ENCODE peak calls at places on chromosomes 7 and 10, in nine cellular contexts. W, J, Z, V, N, F, E, K and Q are unnamed samples.

GRCh38 chr7:99314504-99314903 is 11.2 kb upstream of the ARPC1A start:
- DNase-seq in W (peak), J (no peak), Z (no peak), V (no peak), N (no peak), F (peak), E (no peak), K (no peak), Q (no peak)

GRCh38 chr7:36092221-36092771 is 60.8 kb upstream of the EEPD1 start:
- DNase-seq in W (no peak), J (no peak), Z (peak), V (no peak), N (no peak), F (no peak), E (no peak), K (no peak), Q (no peak)

GRCh38 chr7:151104411-151105235 is 18.3 kb downstream of the AGAP3 start:
- DNase-seq in W (no peak), J (peak), Z (no peak), V (no peak), N (peak), F (no peak), E (peak), K (no peak), Q (peak)

GRCh38 chr10:132389631-132390454 is 7.2 kb upstream of the PWWP2B start:
- DNase-seq in W (no peak), J (no peak), Z (peak), V (no peak), N (peak), F (no peak), E (no peak), K (no peak), Q (no peak)

GRCh38 chr10:132577350-132578005 is 39.9 kb downstream of the INPP5A start:
- DNase-seq in W (no peak), J (peak), Z (peak), V (no peak), N (no peak), F (no peak), E (peak), K (peak), Q (no peak)

GRCh38 chr10:97572214-97572989 is at the start of gene ANKRD2:
- DNase-seq in W (peak), J (peak), Z (peak), V (peak), N (peak), F (peak), E (peak), K (peak), Q (peak)

GRCh38 chr7:128011079-128011670 is 20.1 kb downstream of the LRRC4 start:
- DNase-seq in W (no peak), J (no peak), Z (no peak), V (no peak), N (no peak), F (no peak), E (no peak), K (no peak), Q (no peak)

GRCh38 chr7:105779856-105780815 is 96.3 kb downstream of the ATXN7L1 start:
- DNase-seq in W (no peak), J (no peak), Z (peak), V (no peak), N (no peak), F (no peak), E (no peak), K (no peak), Q (no peak)

GRCh38 chr10:52108236-52108635 is 205.8 kb upstream of the DKK1 start:
- DNase-seq in W (no peak), J (no peak), Z (no peak), V (no peak), N (no peak), F (no peak), E (no peak), K (no peak), Q (no peak)

GRCh38 chr7:33457041-33457440 is 327.7 kb downstream of the BBS9 start:
- DNase-seq in W (no peak), J (no peak), Z (no peak), V (no peak), N (no peak), F (no peak), E (no peak), K (no peak), Q (no peak)

GRCh38 chr7:157611341-157611740 is 274.5 kb downstream of the DNAJB6 start:
- DNase-seq in W (no peak), J (no peak), Z (no peak), V (no peak), N (no peak), F (no peak), E (no peak), K (no peak), Q (no peak)

GRCh38 chr10:29740981-29741545 is 106.3 kb upstream of the SVIL start:
- DNase-seq in W (no peak), J (no peak), Z (no peak), V (no peak), N (no peak), F (no peak), E (no peak), K (peak), Q (peak)

GRCh38 chr10:28408237-28408777 is 105.4 kb upstream of the MPP7 start:
- DNase-seq in W (no peak), J (no peak), Z (no peak), V (no peak), N (no peak), F (no peak), E (no peak), K (no peak), Q (no peak)

GRCh38 chr7:128236924-128237586 is 4.0 kb upstream of the LEP start:
- DNase-seq in W (peak), J (peak), Z (no peak), V (peak), N (peak), F (peak), E (peak), K (no peak), Q (peak)

GRCh38 chr7:33589911-33590310 is 315.4 kb upstream of the BMPER start:
- DNase-seq in W (no peak), J (no peak), Z (no peak), V (no peak), N (no peak), F (no peak), E (no peak), K (no peak), Q (no peak)

GRCh38 chr10:84783386-84783785 is 455.0 kb downstream of the CCSER2 start:
- DNase-seq in W (peak), J (peak), Z (no peak), V (no peak), N (peak), F (peak), E (peak), K (peak), Q (peak)

GRCh38 chr7:45564886-45565455 is 9.2 kb upstream of the ADCY1 start:
- DNase-seq in W (no peak), J (no peak), Z (no peak), V (no peak), N (no peak), F (no peak), E (no peak), K (no peak), Q (no peak)

GRCh38 chr7:16923019-16923418 is 41.2 kb upstream of the AGR3 start:
- DNase-seq in W (no peak), J (no peak), Z (no peak), V (no peak), N (no peak), F (no peak), E (no peak), K (no peak), Q (no peak)

GRCh38 chr7:80725181-80725611 is 86.8 kb downstream of the CD36 start:
- DNase-seq in W (no peak), J (no peak), Z (no peak), V (no peak), N (no peak), F (no peak), E (no peak), K (no peak), Q (no peak)

GRCh38 chr10:85679061-85679460 is 687.5 kb downstream of the GRID1 start:
- DNase-seq in W (no peak), J (no peak), Z (no peak), V (no peak), N (no peak), F (no peak), E (no peak), K (no peak), Q (no peak)

GRCh38 chr7:82050134-82050533 is 280.3 kb upstream of the HGF start:
- DNase-seq in W (peak), J (peak), Z (peak), V (no peak), N (peak), F (no peak), E (peak), K (no peak), Q (peak)

GRCh38 chr7:91628742-91629141 is 251.8 kb downstream of the MTERF1 start:
- DNase-seq in W (peak), J (peak), Z (no peak), V (no peak), N (peak), F (no peak), E (peak), K (no peak), Q (no peak)

GRCh38 chr10:45483002-45483401 is 109.0 kb downstream of the ALOX5 start:
- DNase-seq in W (no peak), J (no peak), Z (no peak), V (no peak), N (no peak), F (no peak), E (no peak), K (no peak), Q (no peak)

GRCh38 chr10:103510046-103510685 is 16.7 kb downstream of the NEURL1 start:
- DNase-seq in W (no peak), J (no peak), Z (no peak), V (no peak), N (no peak), F (no peak), E (no peak), K (peak), Q (no peak)

GRCh38 chr7:134669845-134670373 is 23.3 kb downstream of the BPGM start:
- DNase-seq in W (peak), J (peak), Z (peak), V (peak), N (peak), F (peak), E (peak), K (no peak), Q (peak)

GRCh38 chr7:103299660-103300059 is 2.4 kb downstream of the PMPCB start:
- DNase-seq in W (no peak), J (no peak), Z (no peak), V (no peak), N (no peak), F (no peak), E (no peak), K (peak), Q (no peak)

DNA sequence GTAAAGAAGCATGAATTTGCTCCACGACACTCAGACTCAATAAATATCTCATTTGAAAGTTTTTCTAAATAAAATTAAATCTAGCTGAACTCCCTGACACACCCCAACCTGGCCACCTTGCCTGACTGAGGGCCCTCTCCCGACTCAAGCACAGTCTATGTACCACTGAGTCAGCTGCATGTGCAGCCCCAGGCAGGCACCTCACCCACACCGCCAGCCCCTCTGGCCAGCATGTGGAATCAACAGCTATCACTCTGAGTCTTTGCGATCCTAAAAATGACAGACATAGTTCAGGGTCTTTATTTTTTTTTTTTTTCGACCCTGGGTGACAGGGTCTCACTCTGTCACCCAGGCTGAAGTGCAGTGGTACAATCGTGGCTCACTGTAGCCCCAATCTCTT is 35.2 kb downstream of the OAT start:
- DNase-seq in W (no peak), J (no peak), Z (no peak), V (no peak), N (no peak), F (no peak), E (no peak), K (no peak), Q (no peak)
- H3K4me3 ChIP-seq in W (no peak), J (no peak), Z (no peak), V (no peak), N (no peak), F (no peak), E (no peak), K (no peak), Q (no peak)

GRCh38 chr7:71132521-71133231 is 732 bp downstream of the GALNT17 start:
- DNase-seq in W (no peak), J (peak), Z (no peak), V (no peak), N (no peak), F (no peak), E (no peak), K (peak), Q (peak)
- H3K4me3 ChIP-seq in W (no peak), J (no peak), Z (no peak), V (no peak), N (peak), F (no peak), E (no peak), K (peak), Q (no peak)

GRCh38 chr10:31142026-31142425 is 110.4 kb upstream of the ZNF438 start:
- DNase-seq in W (no peak), J (peak), Z (no peak), V (no peak), N (peak), F (no peak), E (peak), K (no peak), Q (peak)
- H3K4me3 ChIP-seq in W (no peak), J (no peak), Z (no peak), V (no peak), N (no peak), F (no peak), E (no peak), K (no peak), Q (no peak)

GRCh38 chr10:17857040-17857439 is 47.9 kb downstream of the MRC1 start:
- DNase-seq in W (no peak), J (no peak), Z (no peak), V (no peak), N (no peak), F (no peak), E (no peak), K (no peak), Q (no peak)
- H3K4me3 ChIP-seq in W (no peak), J (no peak), Z (no peak), V (no peak), N (no peak), F (no peak), E (no peak), K (no peak), Q (no peak)

DNA sequence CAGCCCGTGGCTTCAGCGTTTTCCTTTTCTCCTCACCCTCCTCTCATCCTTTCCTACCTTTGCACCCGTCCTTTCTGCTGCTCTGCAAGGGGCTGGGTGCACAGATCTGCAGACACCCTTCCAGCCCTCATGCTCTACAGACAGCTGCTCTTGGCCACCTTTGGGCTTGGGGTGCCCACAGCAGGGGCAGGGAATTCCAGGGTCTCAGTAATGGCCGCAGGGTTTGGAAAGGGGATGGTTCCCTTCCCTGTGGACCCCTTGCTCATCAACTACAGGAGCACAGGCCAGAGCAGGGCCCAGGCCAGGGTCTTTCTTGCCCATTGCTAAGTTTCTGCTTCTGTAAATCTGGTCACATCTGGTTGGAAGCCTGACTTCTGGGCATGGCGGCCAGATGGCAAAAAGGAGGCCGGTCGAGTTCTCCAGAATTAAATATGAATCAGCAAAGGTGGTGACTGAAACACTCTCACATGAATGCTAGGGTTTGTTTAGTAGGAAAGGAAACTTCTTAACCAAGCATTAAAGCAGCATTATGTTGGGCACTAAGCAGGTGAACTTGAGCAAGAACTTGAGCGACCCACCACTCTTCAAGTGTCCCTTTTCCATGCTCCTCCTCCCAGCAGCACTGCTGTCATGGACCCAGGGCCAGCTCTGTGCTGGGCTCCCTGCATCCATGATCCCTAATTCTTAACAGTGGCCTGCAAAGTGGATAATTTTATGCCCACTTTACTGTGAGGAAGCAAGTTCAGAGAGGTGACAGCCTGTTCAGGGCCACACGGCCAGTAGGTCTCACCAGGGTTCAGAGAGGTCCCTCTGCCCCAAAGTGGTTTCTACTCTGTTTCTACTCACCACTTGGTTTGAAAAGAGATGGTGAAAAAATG is 1.5 kb downstream of the ECHDC3 start:
- DNase-seq in W (no peak), J (no peak), Z (no peak), V (no peak), N (no peak), F (no peak), E (no peak), K (no peak), Q (no peak)
- H3K4me3 ChIP-seq in W (peak), J (no peak), Z (no peak), V (no peak), N (peak), F (no peak), E (no peak), K (peak), Q (no peak)